ENCODE peak calls at places on chromosomes 13 and 19, in seven cellular contexts. K is heart left ventricle, X is BE2C, F is brain microvascular endothelial cell, M is upper lobe of right lung, U is endodermal cell, L is aorta. T is an unnamed sample.

GRCh38 chr13:83620535-83621220 is 261.6 kb downstream of the SLITRK1 start:
- DNase-seq in K (no peak), X (no peak), F (peak; percentile 4), M (no peak), U (no peak), L (no peak), T (no peak)

GRCh38 chr19:51448011-51448744 is 10.1 kb downstream of the SIGLEC8 start:
- DNase-seq in K (no peak), X (no peak), F (no peak), M (no peak), U (no peak), L (no peak), T (no peak)

GRCh38 chr19:6074709-6075403 is 35.4 kb downstream of the RFX2 start:
- DNase-seq in K (no peak), X (no peak), F (no peak), M (no peak), U (no peak), L (no peak), T (no peak)

GRCh38 chr13:97434417-97435296 is 688 bp downstream of the RAP2A start:
- DNase-seq in K (peak; percentile 50), X (peak; percentile 53), F (peak; percentile 34), M (peak; percentile 71), U (peak; percentile 75), L (peak; percentile 82), T (peak; percentile 24)

GRCh38 chr13:83162493-83162892 is 719.8 kb downstream of the SLITRK1 start:
- DNase-seq in K (no peak), X (no peak), F (no peak), M (no peak), U (peak; percentile 44), L (no peak), T (no peak)

GRCh38 chr13:98785405-98785804 is 32.9 kb upstream of the SLC15A1 start:
- DNase-seq in K (no peak), X (no peak), F (no peak), M (no peak), U (no peak), L (no peak), T (no peak)

GRCh38 chr19:54128796-54129616 is 8.6 kb upstream of the CNOT3 start:
- DNase-seq in K (no peak), X (no peak), F (no peak), M (no peak), U (no peak), L (no peak), T (no peak)

GRCh38 chr13:74287672-74288169 is 153.5 kb upstream of the KLF12 start:
- DNase-seq in K (peak; percentile 80), X (peak; percentile 81), F (peak; percentile 80), M (peak; percentile 74), U (peak; percentile 78), L (peak; percentile 90), T (peak; percentile 10)

GRCh38 chr19:51546650-51547396 is 15.4 kb upstream of the SIGLEC6 start:
- DNase-seq in K (no peak), X (no peak), F (peak; percentile 90), M (no peak), U (no peak), L (no peak), T (no peak)

GRCh38 chr13:111854403-111854802 is 212.5 kb upstream of the SOX1 start:
- DNase-seq in K (no peak), X (no peak), F (no peak), M (no peak), U (peak; percentile 57), L (no peak), T (no peak)

DNA sequence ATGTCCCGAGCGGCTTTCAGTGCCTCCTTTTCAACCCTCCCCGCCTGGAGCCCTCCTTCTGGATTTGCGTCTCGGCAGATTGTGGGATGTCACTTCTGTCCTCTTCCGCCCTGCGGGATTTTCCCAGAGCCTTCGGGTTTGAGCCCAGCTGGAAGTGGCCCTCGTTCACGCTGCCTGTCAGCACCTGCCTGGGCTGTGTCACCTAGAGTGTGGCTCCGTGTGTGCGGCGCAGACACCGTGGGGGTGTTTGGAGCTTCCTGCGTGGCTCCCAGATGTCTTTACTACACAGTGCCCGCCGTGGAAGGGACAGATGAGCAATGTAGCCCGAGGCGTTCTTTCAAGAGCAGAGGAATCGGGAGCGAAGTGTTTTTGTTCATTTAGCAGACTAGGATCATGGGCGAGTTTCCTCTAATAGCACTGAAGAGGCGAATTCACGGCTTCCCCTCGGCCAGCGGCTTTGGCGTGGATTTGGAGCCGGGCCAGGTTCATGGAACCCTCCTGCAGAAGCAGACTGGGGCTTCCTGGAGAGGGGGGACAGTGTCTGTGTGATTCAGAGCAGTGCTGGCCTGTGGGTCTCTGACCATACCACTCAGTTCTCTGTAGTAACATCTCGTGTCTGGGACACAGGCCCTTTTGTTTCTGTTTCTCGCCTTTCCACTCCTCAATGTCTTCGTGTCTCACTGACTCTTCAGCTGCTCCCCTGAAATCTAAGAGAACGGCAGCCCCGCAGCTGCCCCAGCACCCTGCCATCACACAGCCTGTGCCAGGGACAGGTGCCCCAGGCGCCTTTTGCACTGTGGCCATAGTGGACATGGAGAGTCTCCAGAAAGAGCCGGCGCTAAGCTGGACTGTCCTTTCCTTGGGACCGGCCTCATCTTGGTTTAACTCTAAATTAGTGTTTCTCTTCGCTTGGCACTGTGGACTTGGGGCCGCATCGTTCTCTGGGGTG is 68.1 kb downstream of the KDM4B start:
- DNase-seq in K (no peak), X (peak; percentile 65), F (peak; percentile 68), M (no peak), U (no peak), L (no peak), T (no peak)
- H3K4me3 ChIP-seq in K (no peak overlapping the region), X (peak overlapping the region; percentile 26), F (peak overlapping the region; percentile 22), M (no peak overlapping the region), U (no peak overlapping the region), L (no peak overlapping the region), T (no peak overlapping the region)

DNA sequence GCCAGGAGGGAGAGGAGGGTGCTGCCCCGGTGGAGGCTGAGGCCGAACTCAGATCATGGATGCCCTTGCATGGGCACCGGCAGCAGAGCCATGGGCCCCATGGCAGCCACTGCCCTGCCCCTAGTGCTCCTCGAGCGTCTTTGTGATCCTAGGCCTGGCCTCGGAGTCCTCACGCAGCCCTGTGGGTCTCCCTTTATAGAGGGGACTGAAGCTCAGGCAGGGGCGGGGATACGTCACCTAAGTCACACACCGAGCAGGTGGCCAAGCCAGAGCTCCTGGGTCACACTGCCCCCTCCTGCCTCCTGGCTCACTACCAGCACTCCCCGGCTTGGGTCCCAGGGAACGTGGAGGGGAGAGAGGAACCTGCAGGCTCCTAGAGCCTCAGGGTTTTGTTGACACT is 28.7 kb downstream of the DHX34 start:
- DNase-seq in K (no peak), X (no peak), F (no peak), M (no peak), U (no peak), L (no peak), T (peak; percentile 51)
- H3K36me3 ChIP-seq in K (peaks cover 12% of the 10 kb centered on the region), X (peaks cover 65% of the 10 kb centered on the region), F (peaks cover 72% of the 10 kb centered on the region), M (peaks cover 88% of the 10 kb centered on the region), U (peaks cover 69% of the 10 kb centered on the region), L (peaks cover 17% of the 10 kb centered on the region), T (peaks cover 54% of the 10 kb centered on the region)

GRCh38 chr13:109665781-109666249 is 120.6 kb downstream of the IRS2 start:
- DNase-seq in K (no peak), X (no peak), F (no peak), M (no peak), U (peak; percentile 7), L (no peak), T (no peak)

GRCh38 chr13:109667754-109668360 is 118.5 kb downstream of the IRS2 start:
- DNase-seq in K (no peak), X (peak; percentile 52), F (no peak), M (no peak), U (no peak), L (no peak), T (no peak)

GRCh38 chr13:109668433-109669233 is 117.8 kb downstream of the IRS2 start:
- DNase-seq in K (no peak), X (no peak), F (no peak), M (no peak), U (peak; percentile 67), L (no peak), T (no peak)

GRCh38 chr13:109665211-109665610 is 121.2 kb downstream of the IRS2 start:
- DNase-seq in K (no peak), X (no peak), F (no peak), M (no peak), U (peak; percentile 20), L (no peak), T (no peak)

GRCh38 chr13:109666656-109667448 is 119.5 kb downstream of the IRS2 start:
- DNase-seq in K (no peak), X (peak; percentile 43), F (peak; percentile 38), M (no peak), U (no peak), L (no peak), T (no peak)
- H3K4me3 ChIP-seq in K (no peak overlapping the region), X (peak overlapping the region; percentile 51), F (no peak overlapping the region), M (no peak overlapping the region), U (no peak overlapping the region), L (no peak overlapping the region), T (no peak overlapping the region)

DNA sequence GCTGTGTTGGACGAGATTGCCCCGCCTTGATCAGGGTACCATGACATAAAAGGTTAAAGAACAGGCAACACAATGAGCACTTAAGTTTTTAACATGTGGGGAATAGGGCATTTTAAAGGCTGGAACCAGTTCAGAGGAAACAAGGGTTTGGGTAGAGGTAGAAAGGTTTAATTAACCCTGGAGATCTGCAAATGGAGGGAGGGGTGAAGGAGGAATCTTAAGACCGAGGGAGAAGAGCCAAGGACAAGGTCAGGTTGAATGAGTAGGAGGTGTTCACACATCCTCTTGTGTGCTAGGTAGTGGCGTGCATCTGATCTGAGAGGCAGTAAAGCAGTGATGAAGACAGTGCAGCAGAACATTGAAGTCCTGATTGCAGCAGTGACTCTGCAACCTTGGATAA is 28.5 kb downstream of the SKA3 start:
- DNase-seq in K (no peak), X (no peak), F (no peak), M (no peak), U (no peak), L (no peak), T (peak; percentile 33)
- H3K36me3 ChIP-seq in K (peaks cover 12% of the 10 kb centered on the region), X (peaks cover 37% of the 10 kb centered on the region), F (peaks cover 21% of the 10 kb centered on the region), M (peaks cover 45% of the 10 kb centered on the region), U (peaks cover 51% of the 10 kb centered on the region), L (peaks cover 5% of the 10 kb centered on the region), T (peaks cover 7% of the 10 kb centered on the region)

DNA sequence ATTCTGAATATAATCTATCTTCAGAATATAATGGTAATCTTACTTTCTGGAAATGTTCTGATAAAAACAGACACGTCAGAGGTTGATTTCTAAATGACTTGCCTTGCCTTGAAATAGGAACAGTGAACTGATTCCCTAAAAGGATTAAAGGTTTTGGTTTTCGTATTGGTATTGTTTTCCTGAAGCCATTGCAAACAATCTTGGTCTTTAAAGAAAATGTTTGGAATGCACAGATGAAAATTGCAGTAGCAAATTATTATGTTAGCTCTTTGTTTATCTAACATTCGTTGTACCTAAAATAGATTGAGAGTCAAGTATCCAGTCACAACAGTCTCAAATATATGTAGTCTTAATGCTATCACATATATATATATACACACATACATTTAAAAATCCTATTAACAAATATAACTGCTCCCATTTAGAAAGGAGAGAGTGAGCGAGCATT is 1.7 kb downstream of the ITM2B start:
- DNase-seq in K (no peak), X (no peak), F (no peak), M (no peak), U (no peak), L (no peak), T (no peak)
- H3K4me3 ChIP-seq in K (peak overlapping the region; percentile 98), X (peak overlapping the region; percentile 75), F (peak overlapping the region; percentile 95), M (peak overlapping the region; percentile 99), U (peak overlapping the region; percentile 99), L (peak overlapping the region; percentile 89), T (peak overlapping the region; percentile 97)

T was measured in H7.